ENCODE peak calls at places on chromosomes 2 and 18, in five cellular contexts. I, L, M, V and N are unnamed samples.

GRCh38 chr18:463442-464310 is 36.8 kb downstream of the COLEC12 start:
- DNase-seq in I (no peak), V (no peak), M (no peak), L (peak; percentile 6), N (no peak)

GRCh38 chr2:233831011-233831721 is 23.2 kb downstream of the HJURP start:
- DNase-seq in L (no peak), V (no peak), M (no peak), I (no peak), N (no peak)

GRCh38 chr2:222451270-222451674 is 26.9 kb downstream of the SGPP2 start:
- DNase-seq in V (no peak), M (no peak), L (no peak), I (no peak), N (no peak)

GRCh38 chr2:17901246-17901645 is 22.8 kb downstream of the KCNS3 start:
- DNase-seq in M (no peak), V (no peak), L (no peak), I (no peak), N (no peak)

GRCh38 chr2:88538362-88538917 is 85.9 kb upstream of the FOXI3 start:
- DNase-seq in M (no peak), V (no peak), I (no peak), L (no peak), N (no peak)

GRCh38 chr2:234732404-234733092 is 219.3 kb upstream of the SH3BP4 start:
- DNase-seq in L (no peak), V (no peak), I (peak; percentile 24), M (no peak), N (no peak)

GRCh38 chr2:25379535-25379934 is 37.8 kb upstream of the DNMT3A start:
- DNase-seq in M (no peak), V (no peak), I (no peak), L (no peak), N (no peak)

GRCh38 chr18:36546028-36546427 is 248.5 kb downstream of the FHOD3 start:
- DNase-seq in L (no peak), I (no peak), V (no peak), M (no peak), N (no peak)

GRCh38 chr18:22871809-22872525 is 61.2 kb upstream of the RBBP8 start:
- DNase-seq in I (no peak), L (peak; percentile 74), M (no peak), V (no peak), N (no peak)